ENCODE peak calls at places on chromosomes 6 and 20, in eight cellular contexts. V is heart left ventricle, R is fibroblast of pulmonary artery, L is GM06990, Z is HL-60, C is cardiac muscle cell, M is A673, D is brain microvascular endothelial cell. G is an unnamed sample.

GRCh38 chr20:7503501-7503900 is 436.8 kb downstream of the HAO1 start:
- DNase-seq in M (no peak), R (peak; percentile 70), L (no peak), C (peak; percentile 52), Z (no peak), D (no peak), V (no peak), G (no peak)

GRCh38 chr6:1872649-1873131 is 263.0 kb downstream of the FOXC1 start:
- DNase-seq in Z (no peak), V (no peak), R (peak; percentile 82), C (peak; percentile 83), D (peak; percentile 29), M (peak; percentile 76), L (no peak), G (no peak)

GRCh38 chr6:157223486-157223885 is 99.8 kb downstream of the TMEM242 start:
- DNase-seq in D (no peak), C (no peak), Z (no peak), R (no peak), L (no peak), V (no peak), M (no peak), G (no peak)

GRCh38 chr6:113447088-113447831 is 409.9 kb upstream of the MARCKS start:
- DNase-seq in V (no peak), Z (peak; percentile 54), C (peak; percentile 89), D (peak; percentile 88), L (no peak), M (peak; percentile 14), R (peak; percentile 85), G (peak; percentile 86)

GRCh38 chr20:11850901-11851300 is 66.8 kb upstream of the BTBD3 start:
- DNase-seq in D (peak; percentile 43), M (no peak), V (no peak), R (no peak), C (peak; percentile 21), L (no peak), Z (no peak), G (no peak)

GRCh38 chr20:4828830-4829493 is 107.3 kb downstream of the PRND start:
- DNase-seq in L (no peak), M (no peak), V (no peak), Z (peak; percentile 85), D (no peak), R (peak; percentile 28), C (no peak), G (no peak)

GRCh38 chr6:52575490-52575868 is 1.4 kb downstream of the TRAM2 start:
- DNase-seq in V (no peak), Z (no peak), L (no peak), C (no peak), R (peak; percentile 35), M (no peak), D (no peak), G (no peak)

GRCh38 chr6:43584892-43585570 is 9.0 kb downstream of the POLH start:
- DNase-seq in L (no peak), R (no peak), V (no peak), D (no peak), C (peak; percentile 7), Z (no peak), M (no peak), G (no peak)

GRCh38 chr6:108115598-108116058 is 41.1 kb upstream of the OSTM1 start:
- DNase-seq in M (peak; percentile 39), Z (no peak), C (peak; percentile 55), D (no peak), V (no peak), R (peak; percentile 51), L (peak; percentile 26), G (no peak)

GRCh38 chr6:155132617-155133016 is 131.2 kb upstream of the CLDN20 start:
- DNase-seq in V (no peak), C (no peak), R (no peak), D (no peak), M (no peak), Z (no peak), L (no peak), G (no peak)

GRCh38 chr20:9590189-9590588 is 75.8 kb downstream of the LAMP5 start:
- DNase-seq in C (peak; percentile 15), L (no peak), D (peak; percentile 35), R (peak; percentile 1), M (no peak), Z (no peak), V (no peak), G (no peak)

GRCh38 chr6:40962241-40962640 is 76.8 kb downstream of the UNC5CL start:
- DNase-seq in C (peak; percentile 72), L (peak; percentile 27), V (no peak), R (peak; percentile 83), D (peak; percentile 73), M (peak; percentile 31), Z (peak; percentile 12), G (peak; percentile 75)

GRCh38 chr6:9482030-9482731 is 932.7 kb downstream of the TFAP2A start:
- DNase-seq in D (peak; percentile 88), R (peak; percentile 90), C (peak; percentile 85), Z (no peak), V (no peak), L (no peak), M (peak; percentile 79), G (peak; percentile 84)

GRCh38 chr6:70124882-70125535 is 177.9 kb downstream of the COL9A1 start:
- DNase-seq in M (no peak), Z (no peak), L (no peak), R (peak; percentile 18), D (peak; percentile 65), C (peak; percentile 8), V (no peak), G (no peak)

GRCh38 chr6:105835373-105835772 is 250.8 kb upstream of the PRDM1 start:
- DNase-seq in Z (no peak), D (peak; percentile 9), M (peak; percentile 48), R (peak; percentile 3), L (no peak), C (no peak), V (no peak), G (no peak)

GRCh38 chr6:139490482-139490881 is 116.0 kb upstream of the CITED2 start:
- DNase-seq in C (no peak), M (no peak), Z (peak; percentile 43), L (no peak), V (no peak), D (no peak), R (peak; percentile 21), G (no peak)

GRCh38 chr6:111712398-111712797 is 106.7 kb upstream of the TRAF3IP2 start:
- DNase-seq in C (peak; percentile 72), M (no peak), V (peak; percentile 63), R (peak; percentile 86), L (no peak), Z (no peak), D (peak; percentile 87), G (no peak)

GRCh38 chr20:39117486-39117885 is 155.3 kb downstream of the DHX35 start:
- DNase-seq in R (peak; percentile 65), C (peak; percentile 45), V (no peak), Z (peak; percentile 22), D (peak; percentile 52), L (no peak), M (peak; percentile 63), G (no peak)

GRCh38 chr20:62587757-62588402 is 54.4 kb upstream of the SLCO4A1 start:
- DNase-seq in D (no peak), M (peak; percentile 39), V (peak; percentile 63), Z (no peak), C (peak; percentile 24), L (no peak), R (peak; percentile 14), G (no peak)

GRCh38 chr20:38804243-38804642 is 1.3 kb upstream of the PPP1R16B start:
- DNase-seq in M (no peak), L (no peak), C (no peak), V (no peak), Z (no peak), R (no peak), D (no peak), G (no peak)

GRCh38 chr6:30714263-30714662 is 2.8 kb downstream of the MDC1 start:
- DNase-seq in M (no peak), R (no peak), D (no peak), C (no peak), Z (no peak), V (no peak), L (no peak), G (no peak)

GRCh38 chr20:23362392-23363256 is 642 bp downstream of the GZF1 start:
- DNase-seq in Z (no peak), M (peak; percentile 5), L (no peak), V (no peak), R (peak; percentile 34), C (peak; percentile 34), D (peak; percentile 24), G (no peak)

GRCh38 chr6:99613398-99613704 is 6.7 kb downstream of the PRDM13 start:
- DNase-seq in Z (no peak), V (peak; percentile 66), L (peak; percentile 76), D (no peak), M (peak; percentile 75), C (peak; percentile 50), R (peak; percentile 35), G (no peak)
- H3K4me3 ChIP-seq in Z (peak overlapping the region; percentile 40), V (peak overlapping the region; percentile 24), L (peak overlapping the region; percentile 8), D (peak overlapping the region; percentile 5), M (peak overlapping the region; percentile 50), C (peak overlapping the region; percentile 36), R (no peak overlapping the region), G (peak overlapping the region; percentile 2)

GRCh38 chr6:39791850-39792500 is at the start of gene DAAM2:
- DNase-seq in V (peak; percentile 85), D (no peak), Z (no peak), L (no peak), C (peak; percentile 70), M (peak; percentile 64), R (peak; percentile 52), G (no peak)
- TF ChIP-seq CTCF in V (no peak), D (peak; percentile 39), Z (no peak), L (no peak), C (peak; percentile 33), M (peak; percentile 43), R (peak; percentile 20), G (peak; percentile 16)

DNA sequence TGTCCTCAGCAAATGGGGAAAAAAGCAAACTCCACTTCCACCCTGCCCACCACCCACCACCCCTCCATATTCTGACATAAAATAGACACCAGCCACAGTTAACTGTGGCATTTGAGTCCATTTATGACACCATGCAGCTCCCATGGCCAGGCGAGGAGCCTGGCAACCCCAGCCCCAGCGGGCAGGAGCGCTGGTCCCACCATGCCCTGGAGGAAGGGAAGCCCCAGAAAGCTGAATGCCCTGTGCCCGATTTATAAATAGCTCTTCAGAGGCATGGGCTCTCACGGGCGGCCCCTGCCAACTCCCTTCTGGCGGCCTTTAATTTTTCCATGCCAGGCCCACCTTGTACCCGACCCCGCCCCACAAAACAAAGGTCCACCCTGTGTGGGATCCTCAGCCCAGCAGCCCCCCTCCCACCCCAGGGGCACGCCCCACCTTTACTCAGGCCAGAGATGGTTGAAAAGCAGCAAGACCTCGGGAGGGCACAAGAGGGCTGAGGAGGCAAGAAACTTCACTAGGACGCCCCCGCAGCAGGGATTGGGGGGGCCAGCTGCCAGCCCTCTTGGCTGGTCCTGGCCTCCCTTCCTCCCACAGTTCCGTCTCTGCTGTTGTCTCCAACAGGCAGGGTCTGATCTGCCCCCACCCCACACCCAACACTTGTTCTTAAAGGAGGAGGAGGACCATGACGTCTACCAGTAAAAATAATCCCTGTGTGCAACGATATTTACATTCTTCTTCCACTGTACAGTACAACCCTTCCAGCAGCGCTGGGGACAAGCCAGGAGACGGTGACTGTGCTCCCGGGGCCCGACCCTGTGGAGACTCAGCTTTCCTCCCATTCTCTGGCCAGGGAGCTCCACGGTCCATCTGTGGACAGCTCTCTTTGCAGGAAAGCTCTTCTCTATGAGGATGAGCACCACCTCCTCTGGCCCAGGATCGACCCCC is 115.6 kb upstream of the CDYL start:
- DNase-seq in L (no peak), C (no peak), D (no peak), Z (no peak), V (no peak), R (no peak), M (no peak), G (no peak)
- H3K4me3 ChIP-seq in L (no peak overlapping the region), C (no peak overlapping the region), D (no peak overlapping the region), Z (no peak overlapping the region), V (no peak overlapping the region), R (no peak overlapping the region), M (no peak overlapping the region), G (no peak overlapping the region)

GRCh38 chr6:33205172-33206026 is 944 bp downstream of the HSD17B8 start:
- DNase-seq in Z (no peak), C (no peak), R (no peak), D (no peak), V (no peak), L (peak; percentile 61), M (no peak), G (no peak)
- TF ChIP-seq CTCF in Z (no peak), C (no peak), R (peak; percentile 1), D (no peak), V (no peak), L (peak; percentile 45), M (peak; percentile 16), G (no peak)